ENCODE peak calls at places on chromosomes 13 and 19, in five cellular contexts. One of them, this sample, is unnamed.

GRCh38 chr13:85174291-85174690 is 624.9 kb downstream of the SLITRK6 start:
- DNase-seq in tibial artery: no peak
- DNase-seq in endothelial cell of umbilical vein: no peak
- DNase-seq in K562: no peak
- DNase-seq in gastrocnemius medialis: no peak
- DNase-seq in this sample: no peak

GRCh38 chr19:2962018-2962670 is 15.2 kb upstream of the TLE6 start:
- DNase-seq in tibial artery: no peak
- DNase-seq in endothelial cell of umbilical vein: peak
- DNase-seq in K562: peak
- DNase-seq in gastrocnemius medialis: no peak
- DNase-seq in this sample: no peak

GRCh38 chr13:41720839-41721561 is 239.9 kb downstream of the VWA8 start:
- DNase-seq in tibial artery: no peak
- DNase-seq in endothelial cell of umbilical vein: no peak
- DNase-seq in K562: no peak
- DNase-seq in gastrocnemius medialis: no peak
- DNase-seq in this sample: no peak

GRCh38 chr13:59493436-59493965 is 670.2 kb downstream of the DIAPH3 start:
- DNase-seq in tibial artery: no peak
- DNase-seq in endothelial cell of umbilical vein: peak
- DNase-seq in K562: no peak
- DNase-seq in gastrocnemius medialis: no peak
- DNase-seq in this sample: no peak

GRCh38 chr13:51614350-51614786 is 30.1 kb downstream of the WDFY2 start:
- DNase-seq in tibial artery: no peak
- DNase-seq in endothelial cell of umbilical vein: no peak
- DNase-seq in K562: no peak
- DNase-seq in gastrocnemius medialis: peak
- DNase-seq in this sample: no peak

GRCh38 chr19:13506550-13506878 is 235 bp upstream of the CACNA1A start:
- DNase-seq in tibial artery: no peak
- DNase-seq in endothelial cell of umbilical vein: no peak
- DNase-seq in K562: no peak
- DNase-seq in gastrocnemius medialis: no peak
- DNase-seq in this sample: no peak

GRCh38 chr19:47572635-47573034 is 313 bp downstream of the ZNF541 start:
- DNase-seq in tibial artery: no peak
- DNase-seq in endothelial cell of umbilical vein: no peak
- DNase-seq in K562: no peak
- DNase-seq in gastrocnemius medialis: no peak
- DNase-seq in this sample: no peak

GRCh38 chr13:44843403-44843802 is 145.9 kb downstream of the NUFIP1 start:
- DNase-seq in tibial artery: no peak
- DNase-seq in endothelial cell of umbilical vein: no peak
- DNase-seq in K562: no peak
- DNase-seq in gastrocnemius medialis: no peak
- DNase-seq in this sample: no peak

GRCh38 chr19:54248016-54248601 is 5.5 kb upstream of the LILRA6 start:
- DNase-seq in tibial artery: peak
- DNase-seq in endothelial cell of umbilical vein: peak
- DNase-seq in K562: no peak
- DNase-seq in gastrocnemius medialis: peak
- DNase-seq in this sample: no peak

GRCh38 chr13:20994441-20994821 is 67.0 kb downstream of the LATS2 start:
- DNase-seq in tibial artery: no peak
- DNase-seq in endothelial cell of umbilical vein: no peak
- DNase-seq in K562: no peak
- DNase-seq in gastrocnemius medialis: no peak
- DNase-seq in this sample: no peak
- TF ChIP-seq CTCF in tibial artery: no peak
- TF ChIP-seq CTCF in endothelial cell of umbilical vein: no peak
- TF ChIP-seq CTCF in K562: no peak
- TF ChIP-seq CTCF in gastrocnemius medialis: no peak
- TF ChIP-seq CTCF in this sample: no peak

GRCh38 chr19:27795369-27795768 is 1417.6 kb downstream of the UQCRFS1 start:
- DNase-seq in tibial artery: no peak
- DNase-seq in endothelial cell of umbilical vein: no peak
- DNase-seq in K562: no peak
- DNase-seq in gastrocnemius medialis: no peak
- DNase-seq in this sample: no peak
- H3K4me3 ChIP-seq in tibial artery: no peak
- H3K4me3 ChIP-seq in endothelial cell of umbilical vein: no peak
- H3K4me3 ChIP-seq in K562: peak
- H3K4me3 ChIP-seq in gastrocnemius medialis: no peak
- H3K4me3 ChIP-seq in this sample: no peak

DNA sequence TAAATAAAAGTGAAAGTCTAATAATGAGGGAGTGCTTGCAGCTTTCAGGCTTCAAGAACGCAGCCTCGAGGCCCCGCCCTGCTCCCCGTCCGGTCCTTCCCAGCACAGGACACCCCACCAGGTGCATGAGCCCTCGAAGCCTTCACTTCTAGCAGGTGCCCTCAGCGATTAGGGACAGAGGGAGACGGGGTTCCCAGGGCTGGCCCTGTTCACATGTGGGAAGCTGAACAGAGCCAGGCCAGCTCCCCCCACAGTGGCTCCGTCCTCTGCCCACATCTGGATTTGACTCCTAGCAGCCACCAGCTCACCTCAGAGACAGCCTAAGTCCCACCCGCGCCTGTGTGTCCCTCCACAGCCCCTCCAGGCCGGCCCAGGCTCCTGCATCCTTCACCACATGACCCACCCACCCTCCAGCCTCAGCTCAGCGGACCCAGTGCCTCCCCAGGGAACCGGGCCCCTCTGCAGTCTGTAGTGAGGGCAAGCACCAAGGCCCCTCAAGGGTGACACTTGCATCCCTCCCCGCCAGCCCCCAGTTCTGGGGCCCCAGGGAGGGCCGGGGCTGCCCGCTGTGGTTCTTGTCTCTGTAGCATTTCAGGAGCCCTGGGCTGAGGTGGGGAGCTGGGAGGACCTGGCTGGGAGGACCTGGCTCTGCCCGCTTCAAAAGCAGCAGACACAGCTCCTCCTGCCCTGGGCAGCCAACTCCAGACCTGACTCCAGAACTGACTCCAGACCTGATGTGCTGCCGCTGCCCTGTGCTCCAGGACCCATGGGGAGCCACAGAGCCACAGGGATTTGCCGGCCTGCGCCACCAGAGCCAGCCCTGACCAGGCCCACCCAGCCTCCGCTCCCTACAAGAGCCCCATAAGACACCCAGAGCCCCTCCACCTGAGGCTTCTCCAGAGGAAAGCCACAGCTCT is 27.3 kb downstream of the GPX4 start:
- DNase-seq in tibial artery: no peak
- DNase-seq in endothelial cell of umbilical vein: peak
- DNase-seq in K562: no peak
- DNase-seq in gastrocnemius medialis: no peak
- DNase-seq in this sample: no peak
- H3K27ac ChIP-seq in tibial artery: peak
- H3K27ac ChIP-seq in endothelial cell of umbilical vein: peak
- H3K27ac ChIP-seq in K562: peak
- H3K27ac ChIP-seq in gastrocnemius medialis: peak
- H3K27ac ChIP-seq in this sample: peak

GRCh38 chr13:29844441-29844840 is 6.0 kb downstream of the UBL3 start:
- DNase-seq in tibial artery: no peak
- DNase-seq in endothelial cell of umbilical vein: no peak
- DNase-seq in K562: no peak
- DNase-seq in gastrocnemius medialis: no peak
- DNase-seq in this sample: no peak

GRCh38 chr13:29849071-29849541 is 1.3 kb downstream of the UBL3 start:
- DNase-seq in tibial artery: no peak
- DNase-seq in endothelial cell of umbilical vein: peak
- DNase-seq in K562: peak
- DNase-seq in gastrocnemius medialis: no peak
- DNase-seq in this sample: no peak

GRCh38 chr13:29846475-29847256 is 3.8 kb downstream of the UBL3 start:
- DNase-seq in tibial artery: no peak
- DNase-seq in endothelial cell of umbilical vein: no peak
- DNase-seq in K562: no peak
- DNase-seq in gastrocnemius medialis: no peak
- DNase-seq in this sample: no peak

GRCh38 chr13:29847501-29847983 is 2.9 kb downstream of the UBL3 start:
- DNase-seq in tibial artery: no peak
- DNase-seq in endothelial cell of umbilical vein: peak
- DNase-seq in K562: no peak
- DNase-seq in gastrocnemius medialis: no peak
- DNase-seq in this sample: no peak

DNA sequence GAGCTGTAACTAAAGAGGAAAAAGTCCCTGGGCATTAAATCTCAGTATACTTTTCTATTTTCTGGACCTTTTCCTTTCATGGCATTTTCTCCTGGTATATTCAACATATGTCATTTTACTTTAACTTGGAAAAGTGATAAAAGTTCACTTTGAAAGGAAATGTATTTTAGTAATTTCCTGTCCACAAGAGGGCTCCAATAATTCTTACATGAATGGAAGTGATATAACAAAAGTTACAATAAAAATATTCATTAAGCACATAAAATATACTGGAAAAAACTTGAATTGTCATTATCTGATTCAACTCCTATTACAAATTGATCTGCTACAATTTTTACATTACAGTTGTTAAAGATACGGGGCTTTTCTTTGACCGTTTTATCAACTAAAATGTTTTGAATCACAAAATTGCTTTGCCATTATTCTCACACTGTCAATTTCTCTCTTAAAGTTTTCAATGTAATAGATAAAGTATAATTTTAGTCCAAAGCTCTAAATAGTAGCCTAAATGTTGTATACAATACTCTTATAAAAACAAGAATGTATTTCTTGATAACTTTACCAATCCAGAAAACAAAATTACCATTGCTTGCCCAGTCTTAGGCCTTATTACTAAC is 4.9 kb downstream of the UBL3 start:
- DNase-seq in tibial artery: no peak
- DNase-seq in endothelial cell of umbilical vein: peak
- DNase-seq in K562: peak
- DNase-seq in gastrocnemius medialis: no peak
- DNase-seq in this sample: no peak
- TF ChIP-seq CTCF in tibial artery: peak
- TF ChIP-seq CTCF in endothelial cell of umbilical vein: peak
- TF ChIP-seq CTCF in K562: no peak
- TF ChIP-seq CTCF in gastrocnemius medialis: no peak
- TF ChIP-seq CTCF in this sample: no peak

GRCh38 chr13:74025369-74025768 is 108.8 kb downstream of the KLF12 start:
- DNase-seq in tibial artery: no peak
- DNase-seq in endothelial cell of umbilical vein: no peak
- DNase-seq in K562: no peak
- DNase-seq in gastrocnemius medialis: no peak
- DNase-seq in this sample: no peak

GRCh38 chr13:74024314-74024713 is 109.9 kb downstream of the KLF12 start:
- DNase-seq in tibial artery: no peak
- DNase-seq in endothelial cell of umbilical vein: no peak
- DNase-seq in K562: no peak
- DNase-seq in gastrocnemius medialis: no peak
- DNase-seq in this sample: no peak

GRCh38 chr13:74027161-74027779 is 106.9 kb downstream of the KLF12 start:
- DNase-seq in tibial artery: no peak
- DNase-seq in endothelial cell of umbilical vein: no peak
- DNase-seq in K562: no peak
- DNase-seq in gastrocnemius medialis: no peak
- DNase-seq in this sample: no peak

GRCh38 chr13:74024856-74025255 is 109.3 kb downstream of the KLF12 start:
- DNase-seq in tibial artery: no peak
- DNase-seq in endothelial cell of umbilical vein: no peak
- DNase-seq in K562: no peak
- DNase-seq in gastrocnemius medialis: no peak
- DNase-seq in this sample: no peak

GRCh38 chr13:74026753-74027152 is 107.5 kb downstream of the KLF12 start:
- DNase-seq in tibial artery: no peak
- DNase-seq in endothelial cell of umbilical vein: peak
- DNase-seq in K562: no peak
- DNase-seq in gastrocnemius medialis: no peak
- DNase-seq in this sample: no peak
- H3K4me3 ChIP-seq in tibial artery: no peak
- H3K4me3 ChIP-seq in endothelial cell of umbilical vein: no peak
- H3K4me3 ChIP-seq in K562: no peak
- H3K4me3 ChIP-seq in gastrocnemius medialis: no peak
- H3K4me3 ChIP-seq in this sample: no peak

GRCh38 chr19:42065051-42065450 is 5.0 kb downstream of the GRIK5 start:
- DNase-seq in tibial artery: no peak
- DNase-seq in endothelial cell of umbilical vein: no peak
- DNase-seq in K562: no peak
- DNase-seq in gastrocnemius medialis: no peak
- DNase-seq in this sample: no peak
- H3K27ac ChIP-seq in tibial artery: no peak
- H3K27ac ChIP-seq in endothelial cell of umbilical vein: no peak
- H3K27ac ChIP-seq in K562: no peak
- H3K27ac ChIP-seq in gastrocnemius medialis: no peak
- H3K27ac ChIP-seq in this sample: no peak

GRCh38 chr19:49502866-49503581 is 6.8 kb downstream of the RPS11 start:
- DNase-seq in tibial artery: no peak
- DNase-seq in endothelial cell of umbilical vein: peak
- DNase-seq in K562: peak
- DNase-seq in gastrocnemius medialis: peak
- DNase-seq in this sample: peak
- TF ChIP-seq CTCF in tibial artery: peak
- TF ChIP-seq CTCF in endothelial cell of umbilical vein: peak
- TF ChIP-seq CTCF in K562: peak
- TF ChIP-seq CTCF in gastrocnemius medialis: peak
- TF ChIP-seq CTCF in this sample: peak

This sample was measured in uterus.